ENCODE peak calls at places on chromosomes 2 and 18, in seven cellular contexts. One of them, this sample, is unnamed. For H3K9me3, the result is how much of the 10 kb centered on the place peaks cover.

GRCh38 chr2:69704446-69704845 is 37.5 kb upstream of the ANXA4 start:
- DNase-seq in astrocyte: no peak
- DNase-seq in K562: no peak
- DNase-seq in mammary epithelial cell: peak
- DNase-seq in MM.1S: no peak
- DNase-seq in PC-3: no peak
- DNase-seq in HCT116: no peak
- DNase-seq in this sample: no peak

GRCh38 chr18:48095726-48096125 is 165.3 kb upstream of the SMAD2 start:
- DNase-seq in K562: no peak
- DNase-seq in mammary epithelial cell: no peak
- DNase-seq in MM.1S: no peak
- DNase-seq in HCT116: no peak
- DNase-seq in astrocyte: no peak
- DNase-seq in PC-3: no peak
- DNase-seq in this sample: no peak

GRCh38 chr18:59386909-59387515 is 27.9 kb upstream of the LMAN1 start:
- DNase-seq in PC-3: no peak
- DNase-seq in MM.1S: no peak
- DNase-seq in K562: no peak
- DNase-seq in mammary epithelial cell: no peak
- DNase-seq in HCT116: no peak
- DNase-seq in astrocyte: no peak
- DNase-seq in this sample: no peak

GRCh38 chr2:28729698-28730097 is 21.9 kb upstream of the PPP1CB start:
- DNase-seq in PC-3: peak
- DNase-seq in K562: no peak
- DNase-seq in MM.1S: no peak
- DNase-seq in mammary epithelial cell: peak
- DNase-seq in astrocyte: no peak
- DNase-seq in HCT116: no peak
- DNase-seq in this sample: no peak

GRCh38 chr2:226799211-226799975 is at the start of gene IRS1:
- DNase-seq in HCT116: peak
- DNase-seq in astrocyte: peak
- DNase-seq in PC-3: peak
- DNase-seq in K562: peak
- DNase-seq in mammary epithelial cell: peak
- DNase-seq in MM.1S: peak
- DNase-seq in this sample: peak

GRCh38 chr18:681985-682384 is 24.5 kb downstream of the TYMS start:
- DNase-seq in MM.1S: no peak
- DNase-seq in mammary epithelial cell: no peak
- DNase-seq in HCT116: no peak
- DNase-seq in K562: no peak
- DNase-seq in PC-3: no peak
- DNase-seq in astrocyte: no peak
- DNase-seq in this sample: no peak

GRCh38 chr2:48715042-48715899 is 40.3 kb downstream of the LHCGR start:
- DNase-seq in PC-3: no peak
- DNase-seq in astrocyte: peak
- DNase-seq in K562: no peak
- DNase-seq in HCT116: no peak
- DNase-seq in mammary epithelial cell: peak
- DNase-seq in MM.1S: no peak
- DNase-seq in this sample: no peak

GRCh38 chr2:173991857-173992588 is 26.9 kb upstream of the SP3 start:
- DNase-seq in PC-3: peak
- DNase-seq in astrocyte: no peak
- DNase-seq in MM.1S: peak
- DNase-seq in K562: no peak
- DNase-seq in mammary epithelial cell: peak
- DNase-seq in HCT116: no peak
- DNase-seq in this sample: peak

GRCh38 chr2:150425121-150425559 is 62.3 kb downstream of the RND3 start:
- DNase-seq in K562: no peak
- DNase-seq in PC-3: no peak
- DNase-seq in HCT116: no peak
- DNase-seq in mammary epithelial cell: no peak
- DNase-seq in MM.1S: no peak
- DNase-seq in astrocyte: peak
- DNase-seq in this sample: no peak

GRCh38 chr2:54336136-54336976 is 80.3 kb upstream of the TSPYL6 start:
- DNase-seq in HCT116: no peak
- DNase-seq in PC-3: no peak
- DNase-seq in K562: no peak
- DNase-seq in astrocyte: peak
- DNase-seq in mammary epithelial cell: peak
- DNase-seq in MM.1S: no peak
- DNase-seq in this sample: no peak

GRCh38 chr2:42036940-42037339 is 10.9 kb upstream of the PKDCC start:
- DNase-seq in PC-3: no peak
- DNase-seq in K562: no peak
- DNase-seq in MM.1S: no peak
- DNase-seq in astrocyte: no peak
- DNase-seq in HCT116: no peak
- DNase-seq in mammary epithelial cell: no peak
- DNase-seq in this sample: no peak

GRCh38 chr2:231342111-231342711 is 53.3 kb upstream of the B3GNT7 start:
- DNase-seq in MM.1S: no peak
- DNase-seq in PC-3: no peak
- DNase-seq in HCT116: no peak
- DNase-seq in mammary epithelial cell: no peak
- DNase-seq in K562: no peak
- DNase-seq in astrocyte: no peak
- DNase-seq in this sample: no peak

GRCh38 chr2:237723613-237724012 is 75.0 kb upstream of the RBM44 start:
- DNase-seq in K562: peak
- DNase-seq in HCT116: no peak
- DNase-seq in astrocyte: peak
- DNase-seq in PC-3: peak
- DNase-seq in MM.1S: peak
- DNase-seq in mammary epithelial cell: peak
- DNase-seq in this sample: peak

GRCh38 chr2:147657086-147658000 is 187.5 kb upstream of the ACVR2A start:
- DNase-seq in K562: no peak
- DNase-seq in PC-3: no peak
- DNase-seq in MM.1S: no peak
- DNase-seq in HCT116: no peak
- DNase-seq in astrocyte: no peak
- DNase-seq in mammary epithelial cell: no peak
- DNase-seq in this sample: no peak

GRCh38 chr2:187499941-187500532 is 52.0 kb upstream of the CALCRL start:
- DNase-seq in MM.1S: peak
- DNase-seq in HCT116: peak
- DNase-seq in astrocyte: peak
- DNase-seq in mammary epithelial cell: peak
- DNase-seq in K562: peak
- DNase-seq in PC-3: peak
- DNase-seq in this sample: no peak

GRCh38 chr2:8229546-8229986 is 452.3 kb upstream of the ID2 start:
- DNase-seq in astrocyte: peak
- DNase-seq in HCT116: peak
- DNase-seq in K562: peak
- DNase-seq in mammary epithelial cell: peak
- DNase-seq in PC-3: peak
- DNase-seq in MM.1S: peak
- DNase-seq in this sample: no peak

GRCh38 chr2:133498615-133499585 is 69.4 kb downstream of the NCKAP5 start:
- DNase-seq in PC-3: no peak
- DNase-seq in HCT116: no peak
- DNase-seq in astrocyte: no peak
- DNase-seq in MM.1S: peak
- DNase-seq in K562: no peak
- DNase-seq in mammary epithelial cell: no peak
- DNase-seq in this sample: no peak

GRCh38 chr2:127106998-127107621 is at the start of gene BIN1:
- DNase-seq in PC-3: peak
- DNase-seq in K562: peak
- DNase-seq in MM.1S: peak
- DNase-seq in HCT116: peak
- DNase-seq in mammary epithelial cell: peak
- DNase-seq in astrocyte: peak
- DNase-seq in this sample: peak

GRCh38 chr2:100971221-100971620 is 30.9 kb upstream of the RPL31 start:
- DNase-seq in MM.1S: no peak
- DNase-seq in mammary epithelial cell: no peak
- DNase-seq in HCT116: no peak
- DNase-seq in PC-3: no peak
- DNase-seq in astrocyte: no peak
- DNase-seq in K562: no peak
- DNase-seq in this sample: no peak

GRCh38 chr2:143745060-143745459 is 615.8 kb downstream of the ARHGAP15 start:
- DNase-seq in astrocyte: no peak
- DNase-seq in K562: no peak
- DNase-seq in HCT116: no peak
- DNase-seq in PC-3: peak
- DNase-seq in mammary epithelial cell: no peak
- DNase-seq in MM.1S: no peak
- DNase-seq in this sample: peak

GRCh38 chr2:97714084-97714949 is 941 bp downstream of the ZAP70 start:
- DNase-seq in MM.1S: no peak
- DNase-seq in K562: no peak
- DNase-seq in PC-3: peak
- DNase-seq in astrocyte: no peak
- DNase-seq in mammary epithelial cell: peak
- DNase-seq in HCT116: no peak
- DNase-seq in this sample: no peak

GRCh38 chr18:1466035-1466434 is 561.4 kb downstream of the ADCYAP1 start:
- DNase-seq in K562: no peak
- DNase-seq in mammary epithelial cell: no peak
- DNase-seq in HCT116: no peak
- DNase-seq in PC-3: no peak
- DNase-seq in astrocyte: no peak
- DNase-seq in MM.1S: no peak
- DNase-seq in this sample: no peak

GRCh38 chr18:23207191-23207955 is 72.1 kb downstream of the CABLES1 start:
- DNase-seq in HCT116: peak
- DNase-seq in astrocyte: peak
- DNase-seq in K562: peak
- DNase-seq in MM.1S: no peak
- DNase-seq in PC-3: peak
- DNase-seq in mammary epithelial cell: no peak
- DNase-seq in this sample: no peak

GRCh38 chr18:69397096-69397495 is 3.6 kb upstream of the DOK6 start:
- DNase-seq in HCT116: peak
- DNase-seq in astrocyte: peak
- DNase-seq in mammary epithelial cell: no peak
- DNase-seq in MM.1S: no peak
- DNase-seq in PC-3: peak
- DNase-seq in K562: no peak
- DNase-seq in this sample: no peak

GRCh38 chr2:213559053-213559452 is 274.8 kb downstream of the SPAG16 start:
- DNase-seq in mammary epithelial cell: no peak
- DNase-seq in MM.1S: no peak
- DNase-seq in PC-3: no peak
- DNase-seq in K562: no peak
- DNase-seq in HCT116: no peak
- DNase-seq in astrocyte: no peak
- DNase-seq in this sample: no peak

GRCh38 chr2:213562539-213563180 is 278.4 kb downstream of the SPAG16 start:
- DNase-seq in astrocyte: no peak
- DNase-seq in K562: no peak
- DNase-seq in mammary epithelial cell: no peak
- DNase-seq in HCT116: no peak
- DNase-seq in MM.1S: no peak
- DNase-seq in PC-3: no peak
- DNase-seq in this sample: no peak

GRCh38 chr2:213561759-213562158 is 277.5 kb downstream of the SPAG16 start:
- DNase-seq in MM.1S: no peak
- DNase-seq in PC-3: no peak
- DNase-seq in mammary epithelial cell: no peak
- DNase-seq in HCT116: no peak
- DNase-seq in astrocyte: no peak
- DNase-seq in K562: no peak
- DNase-seq in this sample: no peak
- H3K9me3 ChIP-seq in MM.1S: under half
- H3K9me3 ChIP-seq in PC-3: under half
- H3K9me3 ChIP-seq in mammary epithelial cell: under half
- H3K9me3 ChIP-seq in HCT116: under half
- H3K9me3 ChIP-seq in astrocyte: under half
- H3K9me3 ChIP-seq in K562: under half
- H3K9me3 ChIP-seq in this sample: under half

GRCh38 chr2:160494243-160494642 is 636 bp upstream of the RBMS1 start:
- DNase-seq in HCT116: no peak
- DNase-seq in MM.1S: no peak
- DNase-seq in astrocyte: peak
- DNase-seq in PC-3: peak
- DNase-seq in K562: no peak
- DNase-seq in mammary epithelial cell: peak
- DNase-seq in this sample: no peak
- H3K27ac ChIP-seq in HCT116: no peak
- H3K27ac ChIP-seq in MM.1S: no peak
- H3K27ac ChIP-seq in astrocyte: peak
- H3K27ac ChIP-seq in PC-3: peak
- H3K27ac ChIP-seq in K562: no peak
- H3K27ac ChIP-seq in mammary epithelial cell: peak
- H3K27ac ChIP-seq in this sample: peak

GRCh38 chr2:108534577-108535379 is 508 bp downstream of the LIMS1 start:
- DNase-seq in MM.1S: peak
- DNase-seq in K562: no peak
- DNase-seq in PC-3: peak
- DNase-seq in HCT116: no peak
- DNase-seq in mammary epithelial cell: peak
- DNase-seq in astrocyte: no peak
- DNase-seq in this sample: no peak
- TF ChIP-seq EZH2 in MM.1S: no peak
- TF ChIP-seq EZH2 in K562: no peak
- TF ChIP-seq EZH2 in PC-3: no peak
- TF ChIP-seq EZH2 in HCT116: no peak
- TF ChIP-seq EZH2 in mammary epithelial cell: no peak
- TF ChIP-seq EZH2 in astrocyte: no peak
- TF ChIP-seq EZH2 in this sample: no peak

GRCh38 chr2:82089518-82089917 is 1785.0 kb upstream of the LRRTM1 start:
- DNase-seq in K562: no peak
- DNase-seq in PC-3: no peak
- DNase-seq in MM.1S: peak
- DNase-seq in mammary epithelial cell: no peak
- DNase-seq in astrocyte: no peak
- DNase-seq in HCT116: no peak
- DNase-seq in this sample: no peak

DNA sequence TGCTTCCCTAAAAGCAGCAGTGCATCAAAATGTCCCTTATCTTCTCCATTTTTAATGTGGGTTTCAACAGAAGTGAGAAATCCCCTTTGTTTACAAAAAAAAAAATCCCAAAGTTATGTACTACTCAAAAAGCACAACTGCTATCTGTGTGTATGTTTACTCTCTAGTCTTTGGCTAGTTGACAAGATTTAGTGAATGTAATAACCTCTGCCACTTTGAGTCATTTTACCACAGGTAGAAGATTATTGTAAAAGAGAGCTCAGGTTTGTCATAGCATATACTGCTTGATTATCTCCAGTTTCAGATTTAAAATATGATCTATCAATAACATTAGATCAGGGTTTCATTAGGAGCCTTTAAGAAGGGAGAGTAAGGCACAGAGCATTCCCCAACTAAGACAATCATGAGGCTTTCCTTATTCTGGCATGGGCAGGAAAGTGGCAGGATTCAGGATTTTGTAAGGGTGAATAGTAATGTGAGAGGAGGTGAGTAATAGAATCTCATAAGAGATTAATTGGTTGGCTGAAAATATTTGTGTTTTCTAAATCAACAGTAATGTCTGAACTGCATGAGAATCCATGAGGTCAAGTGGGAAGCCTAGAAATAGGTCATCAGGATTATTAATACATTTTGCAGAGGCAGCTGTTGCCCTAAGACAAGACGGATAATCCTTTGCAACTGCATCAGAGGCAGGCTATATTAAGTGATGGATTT is 1780.3 kb upstream of the LRRTM1 start:
- DNase-seq in K562: no peak
- DNase-seq in astrocyte: no peak
- DNase-seq in PC-3: peak
- DNase-seq in mammary epithelial cell: no peak
- DNase-seq in MM.1S: no peak
- DNase-seq in HCT116: no peak
- DNase-seq in this sample: no peak
- H3K9me3 ChIP-seq in K562: under half
- H3K9me3 ChIP-seq in astrocyte: under half
- H3K9me3 ChIP-seq in PC-3: under half
- H3K9me3 ChIP-seq in mammary epithelial cell: under half
- H3K9me3 ChIP-seq in MM.1S: under half
- H3K9me3 ChIP-seq in HCT116: under half
- H3K9me3 ChIP-seq in this sample: under half

This sample was measured in PC-9.